ENCODE peak calls at places on chromosomes 2 and 18, in seven cellular contexts. D, M, U, Q, S, K and L are unnamed samples.

GRCh38 chr2:200377774-200378336 is 71.4 kb downstream of the SPATS2L start:
- DNase-seq in Q (no peak), D (no peak), S (no peak), K (no peak), U (peak; percentile 60), M (peak; percentile 44), L (no peak)

GRCh38 chr18:74242451-74243096 is 49.2 kb downstream of the CYB5A start:
- DNase-seq in M (no peak), S (no peak), K (no peak), Q (peak; percentile 18), U (no peak), D (peak; percentile 6), L (no peak)

GRCh38 chr2:80499095-80499494 is 194.5 kb upstream of the LRRTM1 start:
- DNase-seq in U (peak; percentile 18), K (peak; percentile 23), S (peak; percentile 31), Q (peak; percentile 5), D (peak; percentile 26), M (peak; percentile 18), L (no peak)

GRCh38 chr2:113240150-113240914 is 38.4 kb downstream of the PAX8 start:
- DNase-seq in M (peak; percentile 3), Q (no peak), K (peak; percentile 84), U (no peak), D (peak; percentile 94), S (peak; percentile 84), L (no peak)

GRCh38 chr18:59954746-59955145 is 55.0 kb downstream of the PMAIP1 start:
- DNase-seq in Q (no peak), S (no peak), K (no peak), D (peak; percentile 90), M (no peak), U (no peak), L (no peak)

GRCh38 chr2:160574472-160575140 is 81.0 kb upstream of the RBMS1 start:
- DNase-seq in S (peak; percentile 9), K (no peak), Q (no peak), D (peak; percentile 89), M (no peak), U (peak; percentile 17), L (no peak)

GRCh38 chr2:85594715-85595377 is 699 bp upstream of the RNF181 start:
- DNase-seq in Q (no peak), D (no peak), M (peak; percentile 24), S (no peak), U (no peak), K (no peak), L (no peak)

GRCh38 chr2:109322111-109322510 is 193.1 kb downstream of the SH3RF3 start:
- DNase-seq in U (no peak), M (no peak), K (peak; percentile 87), S (no peak), D (no peak), Q (no peak), L (no peak)

GRCh38 chr2:48738806-48739205 is 16.7 kb downstream of the LHCGR start:
- DNase-seq in D (peak; percentile 82), S (no peak), Q (no peak), K (no peak), M (no peak), U (no peak), L (no peak)

GRCh38 chr2:173354073-173354600 is 535 bp upstream of the CDCA7 start:
- DNase-seq in S (peak; percentile 69), Q (no peak), K (no peak), M (peak; percentile 55), D (no peak), U (peak; percentile 83), L (no peak)

GRCh38 chr2:215868886-215869285 is 144.5 kb downstream of the MREG start:
- DNase-seq in M (no peak), Q (no peak), D (no peak), S (no peak), K (no peak), U (no peak), L (no peak)

GRCh38 chr2:218992196-218992595 is 1.0 kb downstream of the CRYBA2 start:
- DNase-seq in D (no peak), S (no peak), K (no peak), U (no peak), Q (no peak), M (no peak), L (no peak)

GRCh38 chr18:12791631-12792030 is 88.8 kb downstream of the PSMG2 start:
- DNase-seq in Q (no peak), K (no peak), U (no peak), M (no peak), D (no peak), S (no peak), L (no peak)

GRCh38 chr2:180174580-180174979 is 167.5 kb upstream of the CWC22 start:
- DNase-seq in K (no peak), M (no peak), D (no peak), Q (no peak), S (no peak), U (no peak), L (no peak)

GRCh38 chr2:181419124-181419855 is 37.9 kb upstream of the ITGA4 start:
- DNase-seq in Q (no peak), K (no peak), M (no peak), S (no peak), U (no peak), D (no peak), L (no peak)

GRCh38 chr18:35245719-35246317 is 5.0 kb downstream of the ZNF397 start:
- DNase-seq in M (no peak), Q (no peak), U (no peak), D (no peak), S (peak; percentile 46), K (no peak), L (no peak)

GRCh38 chr2:155663265-155663664 is 669.3 kb downstream of the NR4A2 start:
- DNase-seq in K (no peak), U (no peak), Q (no peak), D (peak; percentile 17), S (peak; percentile 24), M (no peak), L (no peak)

GRCh38 chr2:149572102-149572953 is 15.2 kb downstream of the MMADHC start:
- DNase-seq in M (no peak), D (no peak), S (no peak), U (no peak), Q (no peak), K (no peak), L (no peak)

GRCh38 chr2:6290212-6290611 is 575.5 kb downstream of the CMPK2 start:
- DNase-seq in K (no peak), D (no peak), S (no peak), Q (no peak), M (no peak), U (no peak), L (no peak)

GRCh38 chr2:219380926-219381325 is 6.8 kb downstream of the DNPEP start:
- DNase-seq in D (no peak), K (no peak), U (no peak), S (no peak), Q (no peak), M (no peak), L (no peak)

GRCh38 chr18:49135871-49136270 is 185.1 kb upstream of the SMAD7 start:
- DNase-seq in Q (no peak), K (no peak), S (no peak), D (peak; percentile 53), U (peak; percentile 53), M (no peak), L (no peak)

GRCh38 chr2:225534697-225535096 is 135.2 kb downstream of the NYAP2 start:
- DNase-seq in M (no peak), U (no peak), K (no peak), D (no peak), S (no peak), Q (no peak), L (no peak)

GRCh38 chr18:46950064-46950656 is 32.8 kb downstream of the KATNAL2 start:
- DNase-seq in M (peak; percentile 34), Q (no peak), K (no peak), S (peak; percentile 41), U (peak; percentile 49), D (no peak), L (no peak)